ENCODE peak calls at places on chromosomes 11 and 22, in five cellular contexts. G, A, C, N and H are unnamed samples.

GRCh38 chr11:134181707-134182106 is 42.1 kb downstream of the NCAPD3 start:
- DNase-seq in G (no peak), A (no peak), C (no peak), N (no peak), H (no peak)

GRCh38 chr11:15770798-15771414 is 585.4 kb downstream of the SOX6 start:
- DNase-seq in G (peak), A (no peak), C (peak), N (peak), H (no peak)

GRCh38 chr22:40720538-40721256 is 41.4 kb downstream of the MCHR1 start:
- DNase-seq in G (no peak), A (no peak), C (no peak), N (no peak), H (no peak)

GRCh38 chr22:19287076-19287724 is 4.3 kb downstream of the CLTCL1 start:
- DNase-seq in G (no peak), A (no peak), C (no peak), N (no peak), H (no peak)

GRCh38 chr11:3205261-3206127 is 13.1 kb downstream of the MRGPRG start:
- DNase-seq in G (no peak), A (no peak), C (peak), N (no peak), H (no peak)

GRCh38 chr11:9613830-9614762 is 40.6 kb downstream of the WEE1 start:
- DNase-seq in G (peak), A (peak), C (peak), N (peak), H (no peak)

GRCh38 chr11:1567052-1567720 is 4.9 kb downstream of the DUSP8 start:
- DNase-seq in G (peak), A (no peak), C (peak), N (no peak), H (no peak)

GRCh38 chr11:118961591-118961990 is 5.5 kb downstream of the UPK2 start:
- DNase-seq in G (no peak), A (no peak), C (no peak), N (no peak), H (no peak)

GRCh38 chr11:122723106-122723505 is 67.6 kb downstream of the UBASH3B start:
- DNase-seq in G (no peak), A (no peak), C (no peak), N (no peak), H (no peak)

GRCh38 chr11:33734441-33735165 is 1.6 kb downstream of the CD59 start:
- DNase-seq in G (no peak), A (peak), C (peak), N (no peak), H (no peak)

GRCh38 chr22:30694171-30694637 is 470 bp upstream of the OSBP2 start:
- DNase-seq in G (peak), A (peak), C (peak), N (no peak), H (no peak)

GRCh38 chr11:19258651-19259230 is 18.0 kb upstream of the E2F8 start:
- DNase-seq in G (no peak), A (no peak), C (no peak), N (no peak), H (no peak)

GRCh38 chr11:118067006-118067405 is 9.9 kb upstream of the TMPRSS4 start:
- DNase-seq in G (no peak), A (no peak), C (no peak), N (no peak), H (no peak)

GRCh38 chr11:117961896-117962295 is 24.3 kb upstream of the IL10RA start:
- DNase-seq in G (no peak), A (no peak), C (no peak), N (no peak), H (no peak)

GRCh38 chr22:39232806-39233735 is 11.7 kb downstream of the PDGFB start:
- DNase-seq in G (no peak), A (no peak), C (no peak), N (no peak), H (no peak)

GRCh38 chr11:62889126-62889483 is 8.4 kb downstream of the SLC3A2 start:
- DNase-seq in G (no peak), A (no peak), C (no peak), N (no peak), H (no peak)

GRCh38 chr22:19134176-19134831 is 3.2 kb downstream of the TSSK2 start:
- DNase-seq in G (no peak), A (no peak), C (no peak), N (no peak), H (no peak)